ENCODE peak calls at places on chromosome 14, in six cellular contexts. U is GM23338, W is HCT116, V is MM.1S, K is PC-3, R is hepatocyte. J is an unnamed sample. For H3K79me2, the result is how much of the 10 kb centered on the place peaks cover.

GRCh38 chr14:35384386-35385041 is 20.0 kb downstream of the NFKBIA start:
- DNase-seq in U (no peak), W (no peak), V (no peak), K (no peak), R (peak), J (no peak)

GRCh38 chr14:35332517-35333346 is 40.5 kb downstream of the PSMA6 start:
- DNase-seq in U (peak), W (no peak), V (peak), K (peak), R (peak), J (no peak)

GRCh38 chr14:36676236-36676635 is 14.6 kb downstream of the PAX9 start:
- DNase-seq in U (peak), W (no peak), V (no peak), K (no peak), R (no peak), J (no peak)

GRCh38 chr14:55129428-55130193 is 559 bp downstream of the LGALS3 start:
- DNase-seq in U (peak), W (no peak), V (peak), K (peak), R (peak), J (no peak)

GRCh38 chr14:49594347-49595089 is 4.2 kb upstream of the LRR1 start:
- DNase-seq in U (no peak), W (no peak), V (no peak), K (peak), R (peak), J (peak)

GRCh38 chr14:100296106-100296651 is 10.1 kb downstream of the SLC25A29 start:
- DNase-seq in U (no peak), W (no peak), V (no peak), K (no peak), R (no peak), J (no peak)

GRCh38 chr14:90483551-90483950 is 86.7 kb downstream of the CALM1 start:
- DNase-seq in U (peak), W (no peak), V (no peak), K (no peak), R (no peak), J (no peak)

GRCh38 chr14:99819514-99819913 is 26.3 kb downstream of the EML1 start:
- DNase-seq in U (peak), W (no peak), V (no peak), K (no peak), R (no peak), J (no peak)

GRCh38 chr14:55339770-55340169 is 68.5 kb downstream of the FBXO34 start:
- DNase-seq in U (peak), W (no peak), V (peak), K (peak), R (no peak), J (no peak)

GRCh38 chr14:62251237-62251636 is 489.0 kb downstream of the SNAPC1 start:
- DNase-seq in U (no peak), W (no peak), V (no peak), K (no peak), R (no peak), J (no peak)

GRCh38 chr14:76908834-76909233 is 82.6 kb downstream of the LRRC74A start:
- DNase-seq in U (no peak), W (no peak), V (peak), K (no peak), R (no peak), J (peak)

GRCh38 chr14:33686218-33686617 is 264.7 kb downstream of the EGLN3 start:
- DNase-seq in U (no peak), W (no peak), V (no peak), K (peak), R (no peak), J (no peak)

GRCh38 chr14:102392506-102392905 is 29.8 kb downstream of the TECPR2 start:
- DNase-seq in U (no peak), W (no peak), V (no peak), K (no peak), R (no peak), J (no peak)

GRCh38 chr14:24260026-24260779 is 2.8 kb downstream of the TGM1 start:
- DNase-seq in U (no peak), W (no peak), V (no peak), K (no peak), R (no peak), J (no peak)

GRCh38 chr14:78904094-78904493 is 733.9 kb downstream of the NRXN3 start:
- DNase-seq in U (no peak), W (no peak), V (no peak), K (peak), R (no peak), J (no peak)

GRCh38 chr14:77014004-77014604 is 14.4 kb downstream of the IRF2BPL start:
- DNase-seq in U (peak), W (no peak), V (no peak), K (no peak), R (peak), J (no peak)

GRCh38 chr14:31717294-31718085 is 156.3 kb downstream of the NUBPL start:
- DNase-seq in U (no peak), W (no peak), V (no peak), K (no peak), R (no peak), J (no peak)

GRCh38 chr14:90850487-90850886 is 34.3 kb upstream of the TTC7B start:
- DNase-seq in U (peak), W (peak), V (no peak), K (peak), R (no peak), J (no peak)

GRCh38 chr14:61838661-61839060 is 76.4 kb downstream of the SNAPC1 start:
- DNase-seq in U (no peak), W (no peak), V (no peak), K (peak), R (no peak), J (no peak)

GRCh38 chr14:103185051-103186027 is 62.1 kb downstream of the TNFAIP2 start:
- DNase-seq in U (peak), W (peak), V (peak), K (peak), R (peak), J (peak)

GRCh38 chr14:40058916-40059897 is 627.0 kb upstream of the FBXO33 start:
- DNase-seq in U (no peak), W (no peak), V (no peak), K (peak), R (peak), J (no peak)

GRCh38 chr14:67738740-67739504 is 37.2 kb downstream of the RDH12 start:
- DNase-seq in U (no peak), W (peak), V (no peak), K (peak), R (peak), J (no peak)

GRCh38 chr14:89720741-89721315 is 233.7 kb downstream of the EFCAB11 start:
- DNase-seq in U (peak), W (no peak), V (peak), K (no peak), R (no peak), J (peak)

GRCh38 chr14:22887260-22887989 is 4.4 kb downstream of the REM2 start:
- DNase-seq in U (peak), W (peak), V (peak), K (peak), R (peak), J (peak)

DNA sequence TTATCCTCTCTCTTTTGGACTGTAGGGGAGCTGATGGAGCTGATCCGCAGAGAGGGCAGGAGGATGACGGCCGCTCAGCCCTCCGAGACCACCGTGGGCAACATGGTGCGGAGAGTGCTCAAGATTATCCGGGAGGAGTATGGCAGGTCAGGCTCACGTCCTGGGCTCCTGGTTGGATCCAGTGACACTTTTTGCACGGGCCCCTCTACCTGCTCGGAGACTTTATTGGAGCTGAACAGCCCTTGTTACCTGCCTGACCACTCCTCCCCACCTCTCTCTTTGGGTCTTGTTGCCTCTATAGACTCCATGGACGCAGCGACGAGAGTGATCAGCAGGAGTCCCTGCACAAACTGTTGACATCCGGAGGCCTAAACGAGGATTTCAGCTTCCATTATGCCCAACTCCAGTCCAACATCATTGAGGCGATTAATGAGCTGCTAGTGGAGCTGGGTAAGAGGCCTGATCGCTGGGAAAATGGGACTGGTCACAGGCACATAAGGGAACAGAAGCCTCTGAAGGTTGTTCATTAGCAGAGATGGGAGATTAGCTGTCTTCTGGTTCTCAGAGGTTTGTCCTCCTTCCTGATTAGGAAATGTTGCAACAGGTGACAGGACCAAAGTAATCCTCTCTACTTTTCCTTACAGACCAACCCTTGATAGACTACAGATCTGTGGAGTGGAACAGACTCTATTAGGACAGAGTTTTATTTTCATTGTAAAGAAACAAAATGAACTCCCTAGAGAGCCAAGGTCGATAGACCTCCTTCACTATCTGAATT is 718 bp downstream of the EIF2B2 start:
- DNase-seq in U (no peak), W (no peak), V (no peak), K (no peak), R (peak), J (peak)
- TF ChIP-seq EZH2phosphoT487 in U (no peak), W (no peak), V (no peak), K (no peak), R (no peak), J (no peak)

DNA sequence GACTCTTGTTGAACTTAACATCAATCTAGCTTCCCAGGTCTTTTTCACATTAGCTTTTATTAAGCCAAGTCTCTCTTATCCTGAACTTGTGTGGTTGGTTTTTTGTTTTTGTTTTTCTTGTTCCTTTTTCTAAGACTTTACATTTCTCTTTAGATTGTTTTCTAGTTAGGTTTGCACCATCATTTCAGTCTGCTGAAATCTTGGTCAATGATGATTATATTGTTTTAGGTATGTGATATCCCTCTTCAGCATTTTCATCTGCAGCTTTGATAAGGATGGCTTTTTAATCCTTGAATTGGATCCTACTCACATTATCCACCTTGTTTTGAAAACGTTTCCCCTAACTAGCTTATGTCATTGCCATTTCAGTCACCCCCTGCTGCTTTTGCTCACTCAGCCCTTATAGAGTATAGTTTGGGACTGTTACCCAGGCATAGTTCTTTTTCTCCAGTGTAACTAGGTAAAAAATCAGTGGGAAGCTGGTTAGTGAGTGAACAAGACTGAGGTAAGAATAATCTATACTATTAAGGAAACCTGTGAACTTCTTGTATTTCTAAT is 22.0 kb downstream of the YLPM1 start:
- DNase-seq in U (no peak), W (no peak), V (no peak), K (no peak), R (no peak), J (no peak)
- H3K79me2 ChIP-seq in U (half or more), W (half or more), V (under half), K (under half), R (half or more), J (under half)

GRCh38 chr14:85987292-85987691 is 457.3 kb downstream of the FLRT2 start:
- DNase-seq in U (peak), W (no peak), V (no peak), K (no peak), R (no peak), J (no peak)

GRCh38 chr14:85991156-85991555 is 461.2 kb downstream of the FLRT2 start:
- DNase-seq in U (no peak), W (no peak), V (no peak), K (no peak), R (no peak), J (no peak)
- H3K4me2 ChIP-seq in U (no peak), W (no peak), V (no peak), K (no peak), R (no peak), J (no peak)

DNA sequence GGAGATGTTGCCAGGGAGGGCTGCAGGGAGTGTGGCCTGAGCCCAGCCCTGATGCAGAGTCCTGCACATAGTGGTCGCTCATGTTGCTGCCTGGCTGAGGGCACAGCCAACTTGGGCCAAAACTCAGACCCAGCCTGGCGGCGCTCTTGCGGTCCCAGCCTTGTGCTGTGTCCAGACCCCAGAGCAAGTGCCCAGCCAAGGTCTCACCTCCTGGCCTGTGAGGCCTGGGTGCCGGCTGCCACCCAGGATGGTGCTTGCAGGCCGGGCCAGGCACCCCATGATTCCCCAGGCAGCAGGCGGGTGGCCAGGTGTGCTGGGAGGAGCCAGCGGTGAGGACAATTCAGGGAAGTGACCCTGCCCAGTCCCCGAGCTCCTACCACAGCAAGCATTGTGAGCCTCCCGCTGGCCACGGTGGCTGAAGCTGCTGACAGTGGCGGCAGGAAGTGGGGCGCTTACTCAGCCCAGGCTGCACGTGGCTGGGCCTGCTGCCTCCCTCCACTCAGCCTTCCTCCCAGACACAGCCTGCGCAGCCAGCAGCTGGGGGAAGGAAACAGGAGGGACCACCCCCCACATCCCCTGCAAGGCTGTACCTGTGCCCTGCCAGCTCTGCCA is 17.7 kb upstream of the PGF start:
- DNase-seq in U (no peak), W (no peak), V (peak), K (no peak), R (no peak), J (peak)
- TF ChIP-seq EZH2phosphoT487 in U (no peak), W (no peak), V (no peak), K (no peak), R (no peak), J (no peak)

DNA sequence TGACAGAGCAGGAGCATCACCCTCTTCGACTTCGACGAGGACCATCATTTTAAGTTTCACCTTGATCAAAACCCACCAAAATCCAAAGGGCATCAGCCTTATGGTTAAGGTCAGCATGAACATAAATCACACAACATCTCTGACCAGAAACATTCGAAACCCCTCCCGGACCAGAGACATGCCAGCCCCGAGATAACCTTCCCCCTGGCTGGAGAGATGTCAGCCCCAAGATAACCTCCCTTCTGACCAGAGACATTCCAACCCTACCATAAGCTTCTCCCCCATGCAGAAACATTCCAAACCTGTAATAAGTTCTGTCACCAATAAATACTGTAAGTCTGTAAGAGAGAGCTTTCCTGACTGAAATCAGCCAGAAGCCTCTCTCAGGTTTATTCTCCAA is 6.3 kb downstream of the PCNX4 start:
- DNase-seq in U (no peak), W (no peak), V (no peak), K (no peak), R (no peak), J (no peak)
- H3K79me2 ChIP-seq in U (half or more), W (half or more), V (under half), K (half or more), R (half or more), J (half or more)

GRCh38 chr14:65225299-65226159 is 123.2 kb upstream of the MAX start:
- DNase-seq in U (no peak), W (no peak), V (no peak), K (no peak), R (no peak), J (no peak)

GRCh38 chr14:65223636-65224035 is 121.3 kb upstream of the MAX start:
- DNase-seq in U (no peak), W (no peak), V (no peak), K (no peak), R (no peak), J (no peak)

GRCh38 chr14:65226824-65227604 is 124.7 kb upstream of the MAX start:
- DNase-seq in U (no peak), W (no peak), V (no peak), K (peak), R (peak), J (no peak)

GRCh38 chr14:65222434-65222833 is 120.1 kb upstream of the MAX start:
- DNase-seq in U (peak), W (peak), V (peak), K (peak), R (peak), J (peak)

DNA sequence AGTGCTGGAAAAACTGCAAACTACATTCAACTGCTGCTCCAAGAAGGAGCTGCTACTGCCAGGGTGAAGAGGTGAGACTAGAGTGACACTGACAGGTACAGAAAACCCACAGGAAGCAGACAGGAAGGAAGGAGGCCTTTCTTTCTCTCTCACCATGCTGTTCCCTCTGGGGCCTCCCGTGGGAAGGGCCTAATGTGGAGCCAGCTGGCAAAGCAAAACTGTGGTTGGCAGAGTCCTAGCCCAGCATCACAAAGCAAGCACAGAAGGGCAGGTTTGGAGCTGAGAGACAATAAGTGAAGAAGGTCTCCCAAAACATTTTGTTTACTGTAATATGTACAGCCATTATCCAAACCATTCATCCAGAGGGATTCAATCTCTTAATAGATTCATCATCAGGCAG is 122.5 kb upstream of the MAX start:
- DNase-seq in U (no peak), W (no peak), V (no peak), K (peak), R (no peak), J (no peak)
- H3K4me2 ChIP-seq in U (no peak), W (no peak), V (no peak), K (no peak), R (no peak), J (peak)

GRCh38 chr14:92362781-92363235 is 39.8 kb downstream of the SLC24A4 start:
- DNase-seq in U (no peak), W (no peak), V (no peak), K (peak), R (no peak), J (no peak)
- TF ChIP-seq EZH2phosphoT487 in U (no peak), W (no peak), V (no peak), K (no peak), R (no peak), J (no peak)

GRCh38 chr14:51240804-51241380 is 845 bp downstream of the TMX1 start:
- DNase-seq in U (no peak), W (no peak), V (no peak), K (peak), R (no peak), J (no peak)
- H3K79me2 ChIP-seq in U (half or more), W (half or more), V (half or more), K (half or more), R (half or more), J (half or more)

DNA sequence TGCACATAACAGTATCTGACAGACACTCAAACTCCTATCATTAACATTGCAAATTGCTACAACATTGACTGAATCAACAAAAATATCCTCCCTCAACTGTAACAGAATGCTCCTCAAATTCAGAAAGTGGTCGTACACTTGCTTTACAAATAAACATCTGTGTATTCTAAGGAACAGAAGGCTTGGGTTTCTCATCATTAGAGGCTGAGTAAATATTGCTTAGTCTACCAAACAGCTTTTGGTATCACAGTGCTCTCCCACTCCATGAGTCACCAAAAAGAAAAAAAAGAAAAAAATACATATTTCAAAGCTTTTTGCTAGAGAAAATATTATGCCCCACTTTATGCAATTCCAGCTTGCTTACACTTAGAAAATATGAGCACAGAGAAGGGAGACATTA is 23.9 kb downstream of the FERMT2 start:
- DNase-seq in U (no peak), W (no peak), V (no peak), K (peak), R (no peak), J (no peak)
- H3K4me2 ChIP-seq in U (peak), W (no peak), V (no peak), K (peak), R (no peak), J (no peak)

GRCh38 chr14:104685998-104686610 is 3.3 kb upstream of the INF2 start:
- DNase-seq in U (no peak), W (no peak), V (no peak), K (no peak), R (no peak), J (no peak)
- TF ChIP-seq EZH2phosphoT487 in U (no peak), W (no peak), V (no peak), K (no peak), R (no peak), J (no peak)